ENCODE peak calls at places on chromosomes 12 and 14, in four cellular contexts. One of them, this sample, is unnamed. For H3K27me3 and H3K9me3, the result is how much of the 10 kb centered on the place peaks cover.

GRCh38 chr12:26523708-26524150 is 309.3 kb downstream of the ITPR2 start:
- DNase-seq in transverse colon: peak
- DNase-seq in WERI-Rb-1: no peak
- DNase-seq in CD4-positive, CD25-positive, alpha-beta regulatory T cell: no peak
- DNase-seq in this sample: peak

GRCh38 chr14:69547701-69548348 is 26.8 kb downstream of the CCDC177 start:
- DNase-seq in CD4-positive, CD25-positive, alpha-beta regulatory T cell: no peak
- DNase-seq in WERI-Rb-1: no peak
- DNase-seq in transverse colon: no peak
- DNase-seq in this sample: peak

GRCh38 chr14:75884198-75884611 is 97.6 kb downstream of the TGFB3 start:
- DNase-seq in transverse colon: no peak
- DNase-seq in WERI-Rb-1: no peak
- DNase-seq in CD4-positive, CD25-positive, alpha-beta regulatory T cell: no peak
- DNase-seq in this sample: no peak

GRCh38 chr12:121132601-121133481 is at the start of gene P2RX7:
- DNase-seq in CD4-positive, CD25-positive, alpha-beta regulatory T cell: peak
- DNase-seq in WERI-Rb-1: no peak
- DNase-seq in transverse colon: peak
- DNase-seq in this sample: peak

GRCh38 chr14:61453103-61453767 is 131.9 kb downstream of the PRKCH start:
- DNase-seq in CD4-positive, CD25-positive, alpha-beta regulatory T cell: no peak
- DNase-seq in WERI-Rb-1: no peak
- DNase-seq in transverse colon: no peak
- DNase-seq in this sample: no peak

GRCh38 chr12:101876861-101877815 is at the start of gene DRAM1:
- DNase-seq in WERI-Rb-1: peak
- DNase-seq in transverse colon: peak
- DNase-seq in CD4-positive, CD25-positive, alpha-beta regulatory T cell: peak
- DNase-seq in this sample: peak

GRCh38 chr12:89947437-89948265 is 239.0 kb upstream of the ATP2B1 start:
- DNase-seq in CD4-positive, CD25-positive, alpha-beta regulatory T cell: no peak
- DNase-seq in transverse colon: no peak
- DNase-seq in WERI-Rb-1: peak
- DNase-seq in this sample: peak

GRCh38 chr14:83827383-83827782 is 1702.6 kb upstream of the FLRT2 start:
- DNase-seq in WERI-Rb-1: no peak
- DNase-seq in CD4-positive, CD25-positive, alpha-beta regulatory T cell: no peak
- DNase-seq in transverse colon: no peak
- DNase-seq in this sample: peak

GRCh38 chr14:81091139-81091538 is 129.6 kb downstream of the GTF2A1 start:
- DNase-seq in CD4-positive, CD25-positive, alpha-beta regulatory T cell: no peak
- DNase-seq in WERI-Rb-1: no peak
- DNase-seq in transverse colon: no peak
- DNase-seq in this sample: no peak

GRCh38 chr12:23221066-23221465 is 596.1 kb downstream of the ETNK1 start:
- DNase-seq in WERI-Rb-1: peak
- DNase-seq in transverse colon: no peak
- DNase-seq in CD4-positive, CD25-positive, alpha-beta regulatory T cell: no peak
- DNase-seq in this sample: no peak

GRCh38 chr14:68944162-68944561 is 34.9 kb downstream of the ACTN1 start:
- DNase-seq in transverse colon: no peak
- DNase-seq in WERI-Rb-1: no peak
- DNase-seq in CD4-positive, CD25-positive, alpha-beta regulatory T cell: no peak
- DNase-seq in this sample: no peak

GRCh38 chr12:87332987-87333761 is 696.0 kb downstream of the C12orf50 start:
- DNase-seq in CD4-positive, CD25-positive, alpha-beta regulatory T cell: no peak
- DNase-seq in WERI-Rb-1: no peak
- DNase-seq in transverse colon: no peak
- DNase-seq in this sample: no peak

GRCh38 chr12:88952543-88952942 is 372.3 kb upstream of the KITLG start:
- DNase-seq in CD4-positive, CD25-positive, alpha-beta regulatory T cell: no peak
- DNase-seq in transverse colon: peak
- DNase-seq in WERI-Rb-1: no peak
- DNase-seq in this sample: peak

GRCh38 chr12:9096563-9097176 is 19.0 kb downstream of the A2M start:
- DNase-seq in transverse colon: no peak
- DNase-seq in CD4-positive, CD25-positive, alpha-beta regulatory T cell: no peak
- DNase-seq in WERI-Rb-1: no peak
- DNase-seq in this sample: no peak

GRCh38 chr12:50362671-50363070 is 33.7 kb downstream of the FAM186A start:
- DNase-seq in WERI-Rb-1: no peak
- DNase-seq in transverse colon: no peak
- DNase-seq in CD4-positive, CD25-positive, alpha-beta regulatory T cell: no peak
- DNase-seq in this sample: no peak

GRCh38 chr14:106538193-106538592 is 1011.8 kb downstream of the TMEM121 start:
- DNase-seq in transverse colon: no peak
- DNase-seq in WERI-Rb-1: no peak
- DNase-seq in CD4-positive, CD25-positive, alpha-beta regulatory T cell: no peak
- DNase-seq in this sample: no peak

GRCh38 chr14:80678436-80678835 is 263.1 kb downstream of the CEP128 start:
- DNase-seq in CD4-positive, CD25-positive, alpha-beta regulatory T cell: no peak
- DNase-seq in transverse colon: no peak
- DNase-seq in WERI-Rb-1: no peak
- DNase-seq in this sample: no peak

GRCh38 chr12:62933871-62934798 is 815 bp downstream of the PPM1H start:
- DNase-seq in CD4-positive, CD25-positive, alpha-beta regulatory T cell: no peak
- DNase-seq in transverse colon: peak
- DNase-seq in WERI-Rb-1: peak
- DNase-seq in this sample: peak

GRCh38 chr12:15852383-15852782 is 29.8 kb upstream of the STRAP start:
- DNase-seq in transverse colon: no peak
- DNase-seq in WERI-Rb-1: no peak
- DNase-seq in CD4-positive, CD25-positive, alpha-beta regulatory T cell: no peak
- DNase-seq in this sample: no peak

GRCh38 chr12:77049767-77050353 is 15.5 kb downstream of the E2F7 start:
- DNase-seq in transverse colon: no peak
- DNase-seq in WERI-Rb-1: peak
- DNase-seq in CD4-positive, CD25-positive, alpha-beta regulatory T cell: no peak
- DNase-seq in this sample: no peak

GRCh38 chr12:56878010-56878339 is 56.2 kb downstream of the SDR9C7 start:
- DNase-seq in CD4-positive, CD25-positive, alpha-beta regulatory T cell: no peak
- DNase-seq in WERI-Rb-1: no peak
- DNase-seq in transverse colon: no peak
- DNase-seq in this sample: no peak

GRCh38 chr12:106767954-106768501 is 6.5 kb upstream of the RIC8B start:
- DNase-seq in WERI-Rb-1: no peak
- DNase-seq in transverse colon: no peak
- DNase-seq in CD4-positive, CD25-positive, alpha-beta regulatory T cell: no peak
- DNase-seq in this sample: no peak

GRCh38 chr14:92577321-92577742 is 63.8 kb downstream of the RIN3 start:
- DNase-seq in CD4-positive, CD25-positive, alpha-beta regulatory T cell: no peak
- DNase-seq in transverse colon: no peak
- DNase-seq in WERI-Rb-1: no peak
- DNase-seq in this sample: no peak

GRCh38 chr14:51774209-51774608 is 86.2 kb upstream of the GNG2 start:
- DNase-seq in WERI-Rb-1: no peak
- DNase-seq in transverse colon: no peak
- DNase-seq in CD4-positive, CD25-positive, alpha-beta regulatory T cell: no peak
- DNase-seq in this sample: no peak

GRCh38 chr14:92464156-92464555 is 49.4 kb upstream of the RIN3 start:
- DNase-seq in WERI-Rb-1: no peak
- DNase-seq in transverse colon: no peak
- DNase-seq in CD4-positive, CD25-positive, alpha-beta regulatory T cell: no peak
- DNase-seq in this sample: no peak

GRCh38 chr12:22740656-22741350 is 115.8 kb downstream of the ETNK1 start:
- DNase-seq in transverse colon: no peak
- DNase-seq in WERI-Rb-1: no peak
- DNase-seq in CD4-positive, CD25-positive, alpha-beta regulatory T cell: no peak
- DNase-seq in this sample: no peak

GRCh38 chr14:61475316-61475715 is 153.9 kb downstream of the PRKCH start:
- DNase-seq in WERI-Rb-1: no peak
- DNase-seq in transverse colon: no peak
- DNase-seq in CD4-positive, CD25-positive, alpha-beta regulatory T cell: no peak
- DNase-seq in this sample: no peak

GRCh38 chr12:124869011-124869665 is 5.5 kb upstream of the SCARB1 start:
- DNase-seq in transverse colon: no peak
- DNase-seq in WERI-Rb-1: peak
- DNase-seq in CD4-positive, CD25-positive, alpha-beta regulatory T cell: no peak
- DNase-seq in this sample: no peak

GRCh38 chr12:44294649-44295048 is 458.8 kb downstream of the TMEM117 start:
- DNase-seq in transverse colon: no peak
- DNase-seq in CD4-positive, CD25-positive, alpha-beta regulatory T cell: no peak
- DNase-seq in WERI-Rb-1: no peak
- DNase-seq in this sample: no peak

GRCh38 chr12:119804011-119804641 is 73.0 kb downstream of the CIT start:
- DNase-seq in transverse colon: no peak
- DNase-seq in WERI-Rb-1: peak
- DNase-seq in CD4-positive, CD25-positive, alpha-beta regulatory T cell: no peak
- DNase-seq in this sample: peak

GRCh38 chr12:122245553-122245952 is 19.7 kb upstream of the DIABLO start:
- DNase-seq in transverse colon: no peak
- DNase-seq in CD4-positive, CD25-positive, alpha-beta regulatory T cell: no peak
- DNase-seq in WERI-Rb-1: no peak
- DNase-seq in this sample: no peak

GRCh38 chr12:30862486-30862885 is 64.1 kb upstream of the TSPAN11 start:
- DNase-seq in transverse colon: no peak
- DNase-seq in WERI-Rb-1: no peak
- DNase-seq in CD4-positive, CD25-positive, alpha-beta regulatory T cell: no peak
- DNase-seq in this sample: no peak

GRCh38 chr12:20508962-20509361 is 140.6 kb downstream of the PDE3A start:
- DNase-seq in WERI-Rb-1: no peak
- DNase-seq in CD4-positive, CD25-positive, alpha-beta regulatory T cell: no peak
- DNase-seq in transverse colon: no peak
- DNase-seq in this sample: no peak

GRCh38 chr12:52600475-52600874 is 788 bp downstream of the KRT72 start:
- DNase-seq in WERI-Rb-1: no peak
- DNase-seq in transverse colon: no peak
- DNase-seq in CD4-positive, CD25-positive, alpha-beta regulatory T cell: no peak
- DNase-seq in this sample: no peak

GRCh38 chr12:119829439-119829838 is 47.7 kb downstream of the CIT start:
- DNase-seq in WERI-Rb-1: no peak
- DNase-seq in CD4-positive, CD25-positive, alpha-beta regulatory T cell: no peak
- DNase-seq in transverse colon: no peak
- DNase-seq in this sample: no peak

GRCh38 chr12:114955414-114956014 is 271.5 kb upstream of the TBX3 start:
- DNase-seq in WERI-Rb-1: no peak
- DNase-seq in transverse colon: no peak
- DNase-seq in CD4-positive, CD25-positive, alpha-beta regulatory T cell: no peak
- DNase-seq in this sample: no peak

GRCh38 chr14:99644723-99645544 is at the start of gene HHIPL1:
- DNase-seq in CD4-positive, CD25-positive, alpha-beta regulatory T cell: no peak
- DNase-seq in transverse colon: no peak
- DNase-seq in WERI-Rb-1: no peak
- DNase-seq in this sample: no peak

GRCh38 chr12:55789893-55790292 is 27.6 kb downstream of the SARNP start:
- DNase-seq in transverse colon: no peak
- DNase-seq in WERI-Rb-1: no peak
- DNase-seq in CD4-positive, CD25-positive, alpha-beta regulatory T cell: no peak
- DNase-seq in this sample: no peak

GRCh38 chr12:131933387-131933786 is 4.3 kb downstream of the PUS1 start:
- DNase-seq in WERI-Rb-1: no peak
- DNase-seq in CD4-positive, CD25-positive, alpha-beta regulatory T cell: no peak
- DNase-seq in transverse colon: no peak
- DNase-seq in this sample: no peak

DNA sequence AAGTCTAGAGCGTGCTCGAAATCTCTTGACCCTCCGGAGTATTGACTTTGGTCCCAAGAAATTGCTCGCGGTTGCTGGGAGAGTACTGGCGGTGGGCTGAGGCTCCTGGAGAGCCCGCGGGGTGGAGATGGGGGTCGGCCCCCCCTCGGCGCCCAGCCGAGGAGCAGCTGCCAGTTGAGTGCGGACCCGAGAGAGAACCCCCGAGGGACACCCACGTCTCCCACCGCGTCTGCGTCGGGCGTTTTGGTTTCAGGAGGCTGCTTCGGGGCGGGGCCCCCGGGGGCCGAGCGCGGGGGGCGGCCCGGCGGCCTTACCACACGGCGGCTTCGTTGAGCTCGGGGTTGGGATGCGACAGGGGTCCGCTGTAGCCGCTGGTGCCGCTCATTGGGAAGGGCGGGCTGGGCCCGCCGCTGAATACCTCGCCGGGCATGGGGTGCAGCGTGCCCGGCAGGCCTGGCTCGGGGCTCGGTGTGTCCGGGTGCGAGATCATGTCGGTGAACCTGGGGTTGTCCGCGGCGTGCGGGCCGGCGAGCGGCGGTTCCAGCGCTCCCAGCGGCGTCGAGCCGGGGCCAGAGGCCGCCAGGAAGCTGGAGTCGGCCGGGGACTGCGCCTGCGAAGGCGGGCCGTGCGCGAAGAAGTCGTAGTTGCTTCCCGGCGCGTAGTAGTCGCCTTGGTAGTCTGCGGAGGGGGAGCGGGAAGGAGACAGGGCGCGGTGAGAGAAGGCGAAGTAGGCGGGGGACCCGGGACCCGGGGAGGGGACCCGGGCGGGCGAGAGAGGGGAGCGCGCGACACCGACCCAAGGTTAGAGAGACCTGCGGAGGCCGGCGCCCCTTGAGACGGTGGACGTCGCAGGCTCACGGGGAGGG is 8.6 kb downstream of the LHX5 start:
- DNase-seq in transverse colon: no peak
- DNase-seq in CD4-positive, CD25-positive, alpha-beta regulatory T cell: no peak
- DNase-seq in WERI-Rb-1: no peak
- DNase-seq in this sample: no peak
- H3K4me3 ChIP-seq in transverse colon: peak
- H3K4me3 ChIP-seq in CD4-positive, CD25-positive, alpha-beta regulatory T cell: no peak
- H3K4me3 ChIP-seq in WERI-Rb-1: peak
- H3K4me3 ChIP-seq in this sample: no peak

GRCh38 chr14:37598973-37599526 is 3.6 kb downstream of the TTC6 start:
- DNase-seq in WERI-Rb-1: no peak
- DNase-seq in transverse colon: no peak
- DNase-seq in CD4-positive, CD25-positive, alpha-beta regulatory T cell: no peak
- DNase-seq in this sample: no peak
- H3K27me3 ChIP-seq in WERI-Rb-1: half or more
- H3K27me3 ChIP-seq in transverse colon: half or more
- H3K27me3 ChIP-seq in CD4-positive, CD25-positive, alpha-beta regulatory T cell: under half
- H3K27me3 ChIP-seq in this sample: under half

GRCh38 chr12:14601692-14602091 is 34.0 kb upstream of the PLBD1 start:
- DNase-seq in CD4-positive, CD25-positive, alpha-beta regulatory T cell: no peak
- DNase-seq in transverse colon: no peak
- DNase-seq in WERI-Rb-1: no peak
- DNase-seq in this sample: no peak
- H3K9me3 ChIP-seq in CD4-positive, CD25-positive, alpha-beta regulatory T cell: under half
- H3K9me3 ChIP-seq in transverse colon: under half
- H3K9me3 ChIP-seq in WERI-Rb-1: under half
- H3K9me3 ChIP-seq in this sample: under half

DNA sequence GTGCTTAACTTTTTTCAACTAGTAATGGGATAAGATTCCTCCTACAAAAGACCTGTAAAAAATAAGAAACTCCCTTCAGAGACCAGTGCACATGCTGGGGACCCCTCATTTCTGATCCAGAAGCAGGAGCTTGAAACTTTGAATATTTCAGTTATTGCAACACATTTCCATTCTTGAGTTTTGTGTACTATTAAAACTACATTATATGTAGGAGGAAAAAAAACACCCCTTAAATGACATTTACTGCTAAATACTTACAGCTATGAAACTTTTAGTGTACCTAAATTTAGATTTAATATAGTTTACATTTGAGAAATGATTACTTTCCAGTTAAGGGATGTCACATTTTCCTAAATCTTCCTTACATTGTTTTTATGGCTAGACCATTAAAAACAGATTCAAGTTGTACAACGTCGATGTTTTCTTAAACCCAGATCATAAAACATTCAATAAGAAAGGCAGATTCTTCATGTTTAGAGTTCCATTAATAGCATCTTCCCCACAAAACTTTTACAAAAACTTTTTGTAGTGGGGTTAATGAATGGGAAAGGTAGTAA is 4.1 kb downstream of the LRIG3 start:
- DNase-seq in WERI-Rb-1: no peak
- DNase-seq in CD4-positive, CD25-positive, alpha-beta regulatory T cell: no peak
- DNase-seq in transverse colon: no peak
- DNase-seq in this sample: no peak
- H3K4me3 ChIP-seq in WERI-Rb-1: no peak
- H3K4me3 ChIP-seq in CD4-positive, CD25-positive, alpha-beta regulatory T cell: no peak
- H3K4me3 ChIP-seq in transverse colon: peak
- H3K4me3 ChIP-seq in this sample: peak

This sample was measured in MG63.